ENCODE peak calls at places on chromosomes 16 and 17, in six cellular contexts. J is lower leg skin, R is GM20000, D is HFF-Myc, T is heart right ventricle, K is AG04450. P is an unnamed sample.

GRCh38 chr16:55391760-55392375 is 67.9 kb downstream of the IRX6 start:
- DNase-seq in R (no peak), T (no peak), J (no peak), K (no peak), D (no peak), P (no peak)

GRCh38 chr17:39679521-39680192 is 8.2 kb downstream of the PGAP3 start:
- DNase-seq in K (no peak), R (no peak), J (no peak), D (no peak), T (no peak), P (no peak)

GRCh38 chr17:77388384-77389306 is 247.9 kb downstream of the SEC14L1 start:
- DNase-seq in R (no peak), D (no peak), K (no peak), T (no peak), J (no peak), P (no peak)

GRCh38 chr16:89103781-89104180 is 10.1 kb downstream of the ACSF3 start:
- DNase-seq in T (no peak), D (no peak), R (no peak), K (no peak), J (no peak), P (no peak)

GRCh38 chr16:2899564-2900072 is 12.1 kb upstream of the FLYWCH1 start:
- DNase-seq in R (no peak), T (no peak), K (no peak), D (no peak), J (no peak), P (no peak)

GRCh38 chr17:70313031-70313430 is 143.7 kb downstream of the KCNJ2 start:
- DNase-seq in J (no peak), D (no peak), R (no peak), K (no peak), T (no peak), P (no peak)

GRCh38 chr16:58198022-58198683 is at the start of gene CSNK2A2:
- DNase-seq in T (peak), K (peak), J (peak), R (peak), D (peak), P (peak)

GRCh38 chr16:70749681-70750601 is 51.0 kb downstream of the VAC14 start:
- DNase-seq in T (no peak), D (no peak), R (no peak), J (no peak), K (no peak), P (no peak)

GRCh38 chr16:86563489-86564345 is 2.9 kb upstream of the FOXC2 start:
- DNase-seq in J (peak), D (peak), K (peak), T (peak), R (peak), P (peak)

GRCh38 chr17:79597996-79598557 is 12.8 kb downstream of the RBFOX3 start:
- DNase-seq in J (no peak), T (no peak), D (no peak), K (no peak), R (no peak), P (no peak)

DNA sequence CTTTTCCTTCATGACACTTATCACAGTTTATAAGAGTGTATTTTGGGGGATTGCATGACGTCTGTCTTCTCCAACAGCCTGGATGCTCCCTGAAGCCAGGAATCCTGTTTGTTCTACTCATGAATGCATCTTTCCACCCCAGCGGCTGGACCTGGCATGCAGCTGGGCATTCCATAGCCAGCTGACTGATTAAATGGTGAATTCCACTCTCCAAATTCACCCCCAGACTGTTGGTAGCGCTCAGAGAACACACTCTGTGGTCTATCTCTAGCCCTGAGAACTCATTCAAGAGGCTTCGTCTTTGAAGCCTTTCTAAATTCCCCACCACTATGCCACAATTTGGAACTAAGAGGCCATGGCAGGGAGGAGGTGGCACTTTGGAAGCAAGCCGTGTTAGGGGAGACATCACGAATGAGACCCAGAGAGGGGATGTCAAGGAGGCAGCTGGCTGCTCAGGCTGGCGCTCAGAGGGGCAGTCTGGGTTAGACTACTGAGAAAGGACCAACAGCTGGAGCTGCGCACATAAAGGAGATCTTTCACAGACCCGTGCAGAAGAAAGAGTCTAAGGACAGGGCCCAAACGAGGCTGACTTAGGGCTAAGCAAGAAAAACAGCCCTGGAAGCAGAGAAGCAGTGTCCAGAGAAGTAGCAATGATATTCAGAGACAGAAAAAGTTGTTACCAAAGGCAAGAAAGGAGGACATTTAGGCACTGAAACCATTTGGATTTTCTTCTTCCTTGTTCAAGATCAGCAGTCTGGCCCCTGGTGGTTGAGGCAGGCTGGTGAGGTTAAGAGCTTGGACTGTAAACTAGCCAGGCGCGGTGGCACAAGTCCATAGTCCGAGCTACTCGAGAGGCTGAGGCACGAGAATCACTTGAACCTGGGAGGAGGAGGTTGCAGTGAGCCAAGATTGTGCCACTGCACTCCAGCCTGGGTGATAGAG is 42.4 kb upstream of the ZNF629 start:
- DNase-seq in D (no peak), R (no peak), T (peak), K (no peak), J (no peak), P (no peak)
- TF ChIP-seq CTCF in D (no peak), R (no peak), T (no peak), K (peak), J (no peak), P (no peak)

GRCh38 chr16:67425581-67425980 is 5.3 kb upstream of the HSD11B2 start:
- DNase-seq in T (no peak), D (no peak), K (no peak), R (no peak), J (no peak), P (no peak)

GRCh38 chr16:67426022-67426421 is 4.9 kb upstream of the HSD11B2 start:
- DNase-seq in K (no peak), J (no peak), R (no peak), D (no peak), T (no peak), P (no peak)

GRCh38 chr16:67423634-67424575 is 7.0 kb upstream of the HSD11B2 start:
- DNase-seq in D (no peak), K (no peak), T (no peak), J (no peak), R (no peak), P (no peak)

GRCh38 chr16:67426950-67427349 is 4.0 kb upstream of the HSD11B2 start:
- DNase-seq in D (no peak), K (no peak), T (peak), J (no peak), R (no peak), P (no peak)

DNA sequence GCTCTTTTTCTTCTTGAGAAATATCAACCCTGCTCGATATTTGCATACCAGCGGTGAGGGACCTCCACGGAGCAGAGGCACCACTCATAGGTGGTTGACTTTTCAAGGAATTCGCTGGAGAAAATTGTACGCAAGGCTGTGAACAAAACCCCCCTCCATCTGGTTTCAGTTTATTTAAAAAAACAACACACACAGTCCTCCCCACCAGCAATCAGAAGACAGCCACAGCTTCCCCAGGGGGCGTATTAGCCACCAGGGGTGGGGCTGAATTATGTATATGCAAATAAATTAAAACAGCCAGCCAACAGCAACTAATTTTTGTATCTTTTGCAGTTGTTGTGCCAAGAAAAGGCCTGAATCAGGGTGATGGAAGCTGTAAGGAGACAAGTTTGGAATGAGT is 5.9 kb upstream of the HSD11B2 start:
- DNase-seq in J (no peak), R (no peak), K (no peak), T (no peak), D (no peak), P (no peak)
- TF ChIP-seq CTCF in J (no peak), R (no peak), K (no peak), T (no peak), D (no peak), P (no peak)

DNA sequence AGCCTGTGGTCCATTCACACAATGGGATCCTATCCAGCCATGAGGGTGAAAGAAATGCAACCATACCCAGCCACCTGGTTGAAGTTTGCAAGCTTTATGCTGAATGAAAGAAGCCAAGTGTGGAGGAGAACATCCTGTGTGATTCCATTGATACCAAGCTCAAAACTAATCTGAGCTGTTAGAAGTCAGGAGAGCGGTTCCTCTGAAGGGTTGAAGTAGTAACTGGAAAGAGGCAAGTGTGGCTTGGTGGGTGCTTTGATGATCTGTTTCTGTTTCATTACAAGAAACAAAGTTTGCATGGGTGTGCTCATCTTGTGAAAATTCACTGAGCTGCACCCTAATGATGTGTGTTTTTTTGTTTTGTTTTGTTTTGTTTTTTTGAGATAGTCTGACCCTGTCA is 99.4 kb downstream of the SALL1 start:
- DNase-seq in D (no peak), R (no peak), T (no peak), K (no peak), J (peak), P (no peak)
- TF ChIP-seq CTCF in D (no peak), R (no peak), T (no peak), K (no peak), J (no peak), P (no peak)

GRCh38 chr17:17692353-17693252 is 11.3 kb downstream of the RAI1 start:
- DNase-seq in D (no peak), J (no peak), K (no peak), R (no peak), T (no peak), P (no peak)

GRCh38 chr17:17691468-17692263 is 10.4 kb downstream of the RAI1 start:
- DNase-seq in D (no peak), J (no peak), K (no peak), T (peak), R (peak), P (no peak)

GRCh38 chr17:17694229-17695081 is 13.2 kb downstream of the RAI1 start:
- DNase-seq in J (peak), D (no peak), R (peak), K (no peak), T (peak), P (no peak)

GRCh38 chr17:17693955-17694228 is 12.6 kb downstream of the RAI1 start:
- DNase-seq in R (no peak), J (no peak), T (no peak), D (no peak), K (no peak), P (no peak)

GRCh38 chr17:17693253-17693954 is 12.1 kb downstream of the RAI1 start:
- DNase-seq in D (no peak), J (no peak), K (no peak), T (peak), R (no peak), P (no peak)
- TF ChIP-seq CTCF in D (no peak), J (no peak), K (no peak), T (no peak), R (no peak), P (no peak)

DNA sequence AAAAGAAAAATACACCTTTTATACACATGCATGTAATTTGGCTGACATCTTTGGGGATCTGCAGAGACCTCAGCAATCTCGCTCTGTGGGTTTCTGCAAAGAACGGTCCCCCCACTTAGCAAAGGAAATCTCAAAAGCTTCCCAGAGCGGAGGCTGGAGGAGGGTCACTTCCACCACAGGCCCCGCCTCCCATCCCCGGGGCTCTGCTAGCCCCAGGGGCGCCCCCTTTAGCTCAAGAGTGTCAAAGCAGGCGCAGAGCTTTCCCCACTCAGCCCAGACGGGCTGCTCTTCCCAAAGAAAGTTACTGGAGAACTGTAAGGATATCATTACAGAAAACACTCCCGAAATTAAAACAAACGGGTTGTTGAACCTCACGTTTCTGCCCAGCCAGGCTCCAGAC is 11.4 kb downstream of the SLC13A5 start:
- DNase-seq in K (no peak), J (no peak), T (no peak), D (no peak), R (peak), P (no peak)
- TF ChIP-seq CTCF in K (peak), J (no peak), T (peak), D (peak), R (peak), P (peak)

GRCh38 chr16:8975039-8975438 is 11.3 kb upstream of the USP7 start:
- DNase-seq in K (no peak), R (no peak), T (no peak), J (no peak), D (no peak), P (no peak)

GRCh38 chr16:8967437-8967821 is 3.7 kb upstream of the USP7 start:
- DNase-seq in D (no peak), T (no peak), R (no peak), J (no peak), K (no peak), P (no peak)

GRCh38 chr16:8971416-8971815 is 7.7 kb upstream of the USP7 start:
- DNase-seq in T (no peak), R (no peak), D (no peak), K (no peak), J (no peak), P (no peak)

GRCh38 chr16:8972843-8973586 is 9.3 kb upstream of the USP7 start:
- DNase-seq in J (no peak), K (no peak), D (no peak), T (no peak), R (no peak), P (no peak)
- TF ChIP-seq CTCF in J (no peak), K (no peak), D (no peak), T (no peak), R (no peak), P (no peak)

GRCh38 chr16:17259751-17260270 is 210.9 kb downstream of the XYLT1 start:
- DNase-seq in D (no peak), R (no peak), T (no peak), J (no peak), K (no peak), P (no peak)

GRCh38 chr16:17260271-17260849 is 210.4 kb downstream of the XYLT1 start:
- DNase-seq in D (no peak), T (no peak), J (no peak), K (no peak), R (no peak), P (no peak)

GRCh38 chr16:17258077-17258599 is 212.6 kb downstream of the XYLT1 start:
- DNase-seq in R (no peak), J (no peak), T (no peak), D (no peak), K (no peak), P (no peak)

GRCh38 chr16:17257426-17257825 is 213.3 kb downstream of the XYLT1 start:
- DNase-seq in R (no peak), K (no peak), J (no peak), T (no peak), D (no peak), P (no peak)

GRCh38 chr16:17258848-17259713 is 211.7 kb downstream of the XYLT1 start:
- DNase-seq in T (no peak), R (peak), J (no peak), K (no peak), D (no peak), P (no peak)
- TF ChIP-seq CTCF in T (no peak), R (no peak), J (no peak), K (no peak), D (no peak), P (no peak)